ENCODE peak calls at places on chromosomes 7 and 10, in five cellular contexts. Y is left ventricle myocardium inferior, U is RWPE1, T is AG04450, E is A673. H is an unnamed sample.

GRCh38 chr7:129825554-129826267 is 127.0 kb downstream of the UBE2H start:
- DNase-seq in E (peak), Y (peak), T (no peak), U (peak), H (peak)

GRCh38 chr7:108246227-108246837 is 116.2 kb upstream of the LAMB4 start:
- DNase-seq in T (peak), U (peak), Y (no peak), E (no peak), H (peak)

GRCh38 chr10:79073784-79074432 is 5.1 kb downstream of the ZMIZ1 start:
- DNase-seq in U (no peak), Y (peak), T (no peak), E (peak), H (no peak)

GRCh38 chr7:94509879-94510581 is 421 bp downstream of the CASD1 start:
- DNase-seq in Y (peak), U (peak), E (peak), T (no peak), H (peak)

GRCh38 chr7:100211342-100211780 is 8.4 kb upstream of the PVRIG start:
- DNase-seq in Y (no peak), T (no peak), E (no peak), U (no peak), H (no peak)

GRCh38 chr7:92609921-92610518 is 19.8 kb upstream of the FAM133B start:
- DNase-seq in T (no peak), E (peak), Y (no peak), U (no peak), H (peak)

GRCh38 chr7:110693348-110693747 is 397.6 kb upstream of the LRRN3 start:
- DNase-seq in E (no peak), T (no peak), Y (no peak), U (no peak), H (no peak)

GRCh38 chr7:152103691-152104090 is 78.2 kb downstream of the GALNT11 start:
- DNase-seq in T (no peak), E (no peak), U (no peak), Y (no peak), H (no peak)

GRCh38 chr7:155804897-155805825 is 7.1 kb downstream of the SHH start:
- DNase-seq in T (no peak), Y (peak), E (peak), U (peak), H (peak)

GRCh38 chr10:95394161-95394880 is 103.5 kb upstream of the PDLIM1 start:
- DNase-seq in U (peak), T (no peak), Y (no peak), E (no peak), H (no peak)

GRCh38 chr7:16498122-16498521 is 28.5 kb upstream of the LRRC72 start:
- DNase-seq in E (no peak), T (no peak), Y (no peak), U (no peak), H (no peak)

GRCh38 chr10:80261316-80262030 is 28.0 kb downstream of the MAT1A start:
- DNase-seq in Y (no peak), E (no peak), T (no peak), U (no peak), H (no peak)

GRCh38 chr10:43944742-43945730 is 296.4 kb upstream of the ZNF32 start:
- DNase-seq in Y (no peak), T (no peak), U (no peak), E (no peak), H (no peak)

GRCh38 chr10:119022846-119023552 is 6.5 kb upstream of the NANOS1 start:
- DNase-seq in T (no peak), U (peak), E (no peak), Y (no peak), H (peak)

GRCh38 chr7:24737281-24737680 is 20.0 kb downstream of the GSDME start:
- DNase-seq in E (no peak), Y (no peak), T (no peak), U (no peak), H (no peak)

GRCh38 chr10:124447741-124448466 is 1.9 kb downstream of the NKX1-2 start:
- DNase-seq in E (no peak), U (no peak), Y (no peak), T (no peak), H (peak)

GRCh38 chr10:88879754-88880286 is at the start of gene STAMBPL1:
- DNase-seq in E (peak), U (peak), T (no peak), Y (no peak), H (no peak)

GRCh38 chr10:7243873-7244272 is 167.0 kb downstream of the SFMBT2 start:
- DNase-seq in U (no peak), T (no peak), E (no peak), Y (no peak), H (no peak)

GRCh38 chr10:99630439-99630838 is 10.2 kb upstream of the SLC25A28 start:
- DNase-seq in Y (no peak), E (peak), T (peak), U (peak), H (no peak)
- TF ChIP-seq CTCF in Y (peak), E (peak), T (peak), U (peak), H (no peak)

DNA sequence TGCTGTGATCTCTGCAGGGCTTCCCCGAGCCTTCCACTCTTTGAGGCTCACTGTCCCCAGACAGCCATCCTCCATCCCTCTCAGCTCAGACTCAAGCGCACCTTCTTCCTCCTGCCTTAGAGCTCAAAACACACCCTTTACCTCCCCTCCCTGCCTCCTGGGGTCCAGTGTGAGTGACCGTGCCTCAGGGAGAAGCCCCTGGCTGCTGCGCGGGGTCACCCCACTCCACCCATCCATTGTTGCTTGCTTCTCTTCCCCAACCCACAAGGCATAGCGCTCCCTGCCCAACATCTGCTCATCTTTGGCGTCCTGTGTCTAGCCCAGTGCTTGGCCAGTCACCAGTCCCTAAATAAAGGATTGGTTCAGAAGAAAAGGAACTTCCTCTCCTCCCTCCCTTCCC is 170.3 kb downstream of the TCERG1L start:
- DNase-seq in U (no peak), T (no peak), Y (no peak), E (no peak), H (no peak)
- H3K27ac ChIP-seq in U (no peak), T (no peak), Y (no peak), E (no peak), H (no peak)

DNA sequence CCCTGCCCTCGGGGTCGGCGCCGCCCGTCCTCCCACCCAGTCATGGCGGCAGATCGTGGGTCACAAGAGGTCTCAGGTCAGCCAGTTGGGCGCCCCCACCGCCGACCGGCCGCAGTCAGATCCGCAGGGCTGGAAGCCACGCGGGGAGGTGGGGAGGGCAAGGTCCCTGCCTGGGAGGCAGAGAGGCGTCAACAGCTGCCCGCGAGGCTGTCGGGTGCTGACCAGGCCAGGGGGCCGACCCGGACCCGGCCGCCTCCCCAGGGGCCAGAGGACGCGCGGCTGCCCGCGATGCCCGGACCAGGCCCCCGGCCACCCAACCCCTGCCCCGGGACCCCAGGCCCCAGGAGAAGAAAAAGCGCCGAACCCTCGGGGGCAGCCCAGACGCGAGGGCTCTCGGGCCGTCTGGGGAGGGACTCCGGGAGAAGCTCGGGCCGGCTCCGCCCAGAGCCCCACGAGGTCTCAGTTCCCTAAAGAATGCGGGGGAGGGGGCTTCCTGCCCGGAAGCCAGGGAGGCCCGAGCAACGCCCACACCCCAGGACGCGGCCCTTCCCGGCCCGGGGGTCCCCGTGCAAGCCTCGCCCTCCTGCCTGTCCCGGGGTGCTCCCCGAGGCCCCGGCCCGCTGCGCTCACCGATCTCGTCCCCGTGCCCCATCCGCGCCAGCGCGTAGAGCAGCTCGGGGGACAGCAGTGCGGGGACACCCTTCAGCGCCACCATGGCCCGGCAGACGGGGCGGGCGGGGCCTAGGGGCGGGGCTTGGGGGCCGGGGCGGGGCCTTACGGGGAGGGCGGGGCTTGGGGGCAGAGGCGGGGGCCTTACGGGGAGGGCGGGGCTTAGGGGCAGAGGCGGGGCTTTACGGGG is at the start of gene FUOM:
- DNase-seq in Y (peak), E (peak), U (peak), T (no peak), H (peak)
- TF ChIP-seq CTCF in Y (no peak), E (no peak), U (no peak), T (no peak), H (no peak)

GRCh38 chr10:122128357-122128756 is 139.4 kb downstream of the TACC2 start:
- DNase-seq in Y (peak), E (no peak), T (no peak), U (no peak), H (no peak)
- H3K27ac ChIP-seq in Y (peak), E (no peak), T (no peak), U (peak), H (no peak)

DNA sequence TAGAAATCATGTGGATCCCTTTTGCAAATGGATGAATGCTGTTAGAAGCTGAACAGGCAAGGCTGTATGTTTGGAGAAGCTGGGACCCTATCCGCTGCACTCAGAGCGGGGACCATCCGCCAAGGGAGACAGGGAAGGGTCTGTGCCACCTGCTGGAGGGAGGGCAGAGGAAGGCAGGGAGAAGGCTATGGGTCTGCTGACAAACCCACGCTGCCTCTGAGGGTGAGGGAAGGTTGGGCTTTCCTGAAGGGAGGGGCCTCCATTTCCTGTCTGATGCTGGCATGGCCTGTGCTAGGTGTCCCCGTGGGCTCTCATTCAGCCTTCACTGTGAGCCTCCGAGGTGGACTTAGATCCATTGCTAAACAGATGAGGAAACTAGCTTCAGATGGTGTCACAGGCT is 5.3 kb upstream of the CRHR2 start:
- DNase-seq in U (no peak), Y (no peak), E (no peak), T (no peak), H (no peak)
- TF ChIP-seq CTCF in U (no peak), Y (no peak), E (no peak), T (no peak), H (no peak)

DNA sequence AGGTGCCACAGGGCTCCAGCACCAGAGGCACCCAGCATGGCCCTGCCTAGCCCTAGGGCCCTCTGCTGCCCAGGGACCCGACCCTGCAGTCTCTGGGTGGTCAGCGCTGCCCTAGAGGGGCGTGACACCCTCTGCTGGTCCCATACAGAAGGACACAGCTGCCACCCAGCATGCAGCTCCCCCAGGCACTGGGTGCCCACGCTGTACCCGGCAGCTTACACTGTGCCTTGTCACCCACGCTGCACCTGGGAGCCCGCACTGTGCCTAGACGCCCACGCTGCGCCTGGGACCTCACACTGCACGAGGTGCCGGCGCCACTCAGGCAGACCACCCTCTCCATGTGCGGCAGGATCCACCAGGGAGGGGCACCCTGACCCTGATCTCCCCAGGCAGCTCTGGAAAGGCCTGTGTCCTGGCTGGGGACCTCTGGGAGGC is 55.2 kb downstream of the PWWP2B start:
- DNase-seq in T (no peak), U (no peak), Y (no peak), E (no peak), H (no peak)
- H3K27ac ChIP-seq in T (no peak), U (peak), Y (no peak), E (peak), H (no peak)

GRCh38 chr7:26860361-26860760 is 4.0 kb downstream of the SKAP2 start:
- DNase-seq in Y (no peak), T (no peak), E (no peak), U (no peak), H (peak)
- TF ChIP-seq CTCF in Y (no peak), T (no peak), E (no peak), U (peak), H (peak)

GRCh38 chr7:45089314-45089891 is 634 bp upstream of the NACAD start:
- DNase-seq in T (no peak), Y (peak), U (peak), E (peak), H (peak)

GRCh38 chr7:45088146-45088701 is 545 bp downstream of the NACAD start:
- DNase-seq in T (no peak), Y (no peak), U (no peak), E (no peak), H (peak)

GRCh38 chr7:45088821-45089313 is at the start of gene NACAD:
- DNase-seq in E (peak), T (no peak), Y (peak), U (peak), H (peak)

GRCh38 chr7:45092100-45092930 is 3.5 kb upstream of the NACAD start:
- DNase-seq in Y (no peak), E (no peak), U (peak), T (no peak), H (peak)

GRCh38 chr7:45092931-45093235 is 4.1 kb upstream of the NACAD start:
- DNase-seq in U (no peak), Y (no peak), E (no peak), T (no peak), H (no peak)
- H3K27ac ChIP-seq in U (no peak), Y (no peak), E (no peak), T (no peak), H (no peak)

DNA sequence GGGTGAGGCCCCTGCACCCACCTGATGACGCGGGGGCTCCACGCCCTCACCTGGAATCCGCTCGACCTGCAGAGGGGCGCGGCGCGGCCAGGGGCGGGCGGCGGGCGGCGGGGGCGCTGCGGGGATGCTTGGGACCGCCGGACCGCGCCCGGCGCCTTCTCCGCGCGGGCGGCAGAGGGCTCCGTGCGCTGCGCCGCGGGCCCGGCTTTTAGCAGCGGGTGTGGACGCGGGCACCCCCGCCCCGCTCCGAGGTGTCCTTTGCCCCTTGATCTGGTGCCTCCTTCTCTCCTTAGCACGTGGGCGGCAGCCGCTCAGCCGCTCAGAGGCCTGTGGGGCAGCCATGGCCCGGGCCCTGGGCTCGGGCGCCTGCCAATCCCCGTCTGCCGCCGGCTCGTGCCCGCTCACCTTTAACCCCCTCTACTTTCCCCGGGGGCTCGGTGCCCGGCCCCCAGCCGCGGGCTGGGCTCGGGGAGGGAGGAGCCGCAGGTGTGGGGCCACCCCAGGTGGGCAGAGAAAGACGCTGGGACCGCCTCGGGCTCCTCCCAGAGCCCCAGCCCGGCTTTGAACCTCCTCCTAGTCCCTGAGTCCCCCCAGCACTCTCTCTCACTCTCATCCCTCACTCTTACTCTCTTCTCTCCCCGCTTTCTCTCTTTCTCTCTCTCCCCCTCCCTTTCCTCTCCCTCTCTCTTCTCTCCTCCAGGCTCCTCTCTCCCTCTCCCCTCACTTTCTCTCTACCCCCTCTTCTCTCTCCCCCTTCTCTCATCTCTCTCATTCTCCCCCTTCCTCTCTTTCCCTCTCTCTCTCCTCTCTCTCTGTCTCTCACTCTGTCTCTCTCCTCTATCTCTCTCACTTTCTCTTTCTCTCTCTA is 19.7 kb upstream of the VPS37D start:
- DNase-seq in Y (no peak), U (no peak), T (no peak), E (no peak), H (peak)
- TF ChIP-seq CTCF in Y (peak), U (peak), T (no peak), E (peak), H (no peak)

GRCh38 chr10:97029271-97029670 is 156.5 kb downstream of the SLIT1 start:
- DNase-seq in U (no peak), Y (no peak), T (no peak), E (no peak), H (no peak)
- H3K27ac ChIP-seq in U (no peak), Y (no peak), T (no peak), E (no peak), H (no peak)

H was measured in GM23338.